ENCODE peak calls at places on chromosomes 3 and 15, in six cellular contexts. Z is transverse colon, W is suprapubic skin, H is lower leg skin, V is stomach, Q is sigmoid colon. T is an unnamed sample.

GRCh38 chr3:31456373-31456772 is 76.4 kb upstream of the STT3B start:
- DNase-seq in W (no peak), Z (no peak), Q (no peak), H (no peak), V (no peak), T (no peak)

GRCh38 chr3:177574232-177574856 is 377.1 kb upstream of the TBL1XR1 start:
- DNase-seq in Z (peak), V (peak), H (no peak), W (no peak), Q (no peak), T (no peak)

GRCh38 chr3:130779486-130779885 is 32.9 kb upstream of the PIK3R4 start:
- DNase-seq in V (no peak), Q (no peak), H (no peak), Z (no peak), W (no peak), T (no peak)

GRCh38 chr15:80694624-80695098 is 449 bp upstream of the ABHD17C start:
- DNase-seq in W (no peak), V (no peak), Z (peak), Q (no peak), H (no peak), T (no peak)

GRCh38 chr15:28885630-28886430 is at the start of gene APBA2:
- DNase-seq in Q (no peak), V (no peak), H (no peak), Z (no peak), W (no peak), T (no peak)

GRCh38 chr15:48855501-48856440 is 22.2 kb upstream of the EID1 start:
- DNase-seq in Z (peak), H (no peak), W (no peak), V (no peak), Q (no peak), T (no peak)

GRCh38 chr15:57559875-57560274 is 31.8 kb upstream of the MYZAP start:
- DNase-seq in Q (no peak), V (peak), W (peak), Z (peak), H (peak), T (no peak)

GRCh38 chr3:190384241-190384863 is 3.6 kb upstream of the CLDN16 start:
- DNase-seq in H (no peak), Q (no peak), W (no peak), V (peak), Z (peak), T (no peak)

GRCh38 chr3:140251678-140252077 is 316.7 kb downstream of the CLSTN2 start:
- DNase-seq in Q (no peak), H (no peak), W (no peak), V (no peak), Z (no peak), T (peak)

GRCh38 chr3:168044049-168044448 is 51.7 kb downstream of the GOLIM4 start:
- DNase-seq in Z (no peak), W (no peak), H (no peak), V (no peak), Q (no peak), T (no peak)

GRCh38 chr3:71076361-71076997 is 507.0 kb downstream of the FOXP1 start:
- DNase-seq in H (no peak), V (no peak), Q (no peak), Z (no peak), W (no peak), T (no peak)

GRCh38 chr15:49889525-49889924 is 229.5 kb downstream of the ATP8B4 start:
- DNase-seq in Z (no peak), H (no peak), W (no peak), V (no peak), Q (no peak), T (no peak)

GRCh38 chr15:38074029-38074428 is 139.6 kb downstream of the TMCO5A start:
- DNase-seq in Q (no peak), V (no peak), Z (no peak), W (no peak), H (no peak), T (no peak)

GRCh38 chr15:38072007-38072506 is 137.6 kb downstream of the TMCO5A start:
- DNase-seq in Z (no peak), V (no peak), W (peak), H (no peak), Q (peak), T (no peak)

GRCh38 chr15:38073278-38073930 is 139.0 kb downstream of the TMCO5A start:
- DNase-seq in W (no peak), Q (no peak), V (no peak), Z (no peak), H (peak), T (no peak)

GRCh38 chr15:38071211-38071972 is 137.0 kb downstream of the TMCO5A start:
- DNase-seq in W (no peak), H (no peak), Q (no peak), Z (no peak), V (peak), T (no peak)

GRCh38 chr15:38072507-38073277 is 138.3 kb downstream of the TMCO5A start:
- DNase-seq in H (peak), Q (peak), W (peak), Z (peak), V (peak), T (no peak)
- TF ChIP-seq POLR2A in H (no peak), Q (no peak), W (peak), Z (peak), V (no peak), T (no peak)

DNA sequence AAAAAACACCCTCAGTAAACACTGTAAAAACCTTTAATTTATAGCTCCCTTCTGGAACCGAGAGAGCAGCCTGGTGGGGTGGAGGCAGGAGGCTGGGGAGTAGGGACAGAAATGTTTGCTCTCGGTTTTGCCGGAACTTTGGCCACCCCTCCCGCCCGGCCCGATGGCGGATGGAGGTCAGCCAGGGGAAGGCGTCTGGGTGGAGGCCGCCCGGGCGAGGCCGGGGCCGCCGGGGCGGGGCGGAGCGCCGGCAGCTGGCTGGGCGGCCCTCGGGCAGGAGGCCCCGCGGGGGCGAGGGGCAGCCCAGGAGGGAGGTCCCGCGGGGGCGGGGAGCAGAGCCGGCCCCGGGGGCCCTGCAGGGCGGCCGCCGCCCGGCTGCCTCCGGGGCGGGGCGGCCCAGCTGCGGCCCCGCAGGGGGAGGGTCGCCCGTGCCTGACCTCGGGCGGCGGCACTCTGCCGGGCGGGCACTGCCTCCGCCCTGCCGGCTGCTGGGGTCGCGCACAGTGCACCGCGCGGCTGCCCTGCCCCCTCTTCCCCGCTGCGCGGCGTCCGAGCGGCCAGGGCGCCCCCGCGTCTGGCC is 829 bp upstream of the SKIL start:
- DNase-seq in H (peak), Q (peak), V (peak), Z (peak), W (peak), T (peak)
- TF ChIP-seq POLR2A in H (no peak), Q (no peak), V (no peak), Z (peak), W (no peak), T (no peak)

GRCh38 chr3:136146981-136147729 is 49.0 kb downstream of the MSL2 start:
- DNase-seq in V (no peak), W (no peak), H (no peak), Z (no peak), Q (no peak), T (no peak)

GRCh38 chr3:136152963-136153362 is 43.2 kb downstream of the MSL2 start:
- DNase-seq in H (no peak), Z (no peak), V (no peak), W (no peak), Q (no peak), T (no peak)

GRCh38 chr3:136152176-136152843 is 43.8 kb downstream of the MSL2 start:
- DNase-seq in Z (no peak), H (no peak), W (no peak), V (no peak), Q (no peak), T (no peak)

GRCh38 chr3:136149569-136150136 is 46.5 kb downstream of the MSL2 start:
- DNase-seq in W (no peak), Q (no peak), H (no peak), Z (no peak), V (no peak), T (no peak)

DNA sequence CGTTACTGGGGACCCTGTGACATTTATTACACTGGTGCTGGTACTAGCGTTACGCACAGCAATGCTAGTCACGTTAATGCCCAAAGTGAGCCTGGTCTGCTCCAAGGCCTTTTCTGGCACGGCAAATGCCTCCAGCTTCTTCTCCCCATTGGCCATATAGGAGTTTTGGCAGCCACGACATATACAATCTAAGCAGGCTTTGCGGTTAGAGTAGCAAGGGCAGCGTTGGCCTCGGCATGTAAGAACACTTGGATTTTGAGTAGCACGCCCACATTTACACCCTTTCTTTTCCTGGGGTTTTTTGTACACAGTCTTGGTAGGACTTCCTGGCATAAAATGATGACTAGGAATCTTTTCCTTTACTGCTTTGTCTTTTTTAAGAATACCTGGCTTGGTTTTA is 44.9 kb downstream of the MSL2 start:
- DNase-seq in V (no peak), Z (no peak), W (no peak), H (no peak), Q (no peak), T (no peak)
- TF ChIP-seq POLR2A in V (no peak), Z (no peak), W (no peak), H (no peak), Q (no peak), T (no peak)

GRCh38 chr3:10142707-10143560 is 1.4 kb downstream of the VHL start:
- DNase-seq in H (peak), Q (no peak), Z (no peak), W (no peak), V (peak), T (no peak)
- TF ChIP-seq POLR2A in H (no peak), Q (no peak), Z (no peak), W (no peak), V (no peak), T (no peak)

GRCh38 chr15:84883433-84883832 is 1.0 kb upstream of the SLC28A1 start:
- DNase-seq in W (no peak), Z (no peak), V (no peak), Q (no peak), H (no peak), T (no peak)
- TF ChIP-seq POLR2A in W (no peak), Z (no peak), V (no peak), Q (no peak), H (no peak), T (no peak)

GRCh38 chr3:183189641-183190040 is 27.1 kb upstream of the LAMP3 start:
- DNase-seq in V (no peak), Z (no peak), W (no peak), H (no peak), Q (no peak), T (no peak)

GRCh38 chr3:183193762-183194701 is 31.5 kb upstream of the LAMP3 start:
- DNase-seq in H (no peak), W (no peak), Q (no peak), Z (no peak), V (no peak), T (peak)

GRCh38 chr3:183195266-183195665 is 32.7 kb upstream of the LAMP3 start:
- DNase-seq in Q (no peak), W (no peak), V (no peak), H (no peak), Z (no peak), T (no peak)

GRCh38 chr3:183188895-183189462 is 26.4 kb upstream of the LAMP3 start:
- DNase-seq in W (no peak), Q (no peak), Z (peak), V (peak), H (no peak), T (no peak)

GRCh38 chr3:183192650-183193300 is 30.2 kb upstream of the LAMP3 start:
- DNase-seq in Z (no peak), H (no peak), W (no peak), Q (no peak), V (no peak), T (peak)
- TF ChIP-seq POLR2A in Z (no peak), H (no peak), W (no peak), Q (no peak), V (no peak), T (no peak)

T was measured in esophagus muscularis mucosa.